ENCODE peak calls at places on chromosomes 16 and 17, in ten cellular contexts. W, H, J, T, A, U, R, X, D and K are unnamed samples.

GRCh38 chr17:17545031-17545820 is 46.3 kb downstream of the PEMT start:
- DNase-seq in W (no peak), D (peak; percentile 52), X (no peak), H (no peak), U (no peak), A (peak; percentile 22), T (no peak), R (peak; percentile 73), J (no peak), K (no peak)

GRCh38 chr17:57459286-57459915 is 203.1 kb downstream of the MSI2 start:
- DNase-seq in T (no peak), X (peak; percentile 77), R (peak; percentile 91), A (no peak), U (no peak), D (no peak), H (no peak), J (no peak), W (peak; percentile 80), K (peak; percentile 75)

GRCh38 chr16:55651841-55652824 is 3.7 kb upstream of the SLC6A2 start:
- DNase-seq in H (no peak), D (no peak), W (no peak), A (no peak), R (no peak), X (no peak), J (no peak), U (no peak), T (no peak), K (no peak)

GRCh38 chr17:16361874-16362273 is 8.6 kb upstream of the CENPV start:
- DNase-seq in H (no peak), R (no peak), T (no peak), X (no peak), J (no peak), U (no peak), W (no peak), A (no peak), D (no peak), K (no peak)

GRCh38 chr17:71764507-71764906 is 356.3 kb upstream of the SOX9 start:
- DNase-seq in H (no peak), T (no peak), X (no peak), R (peak; percentile 8), U (peak; percentile 60), A (no peak), J (no peak), D (no peak), W (peak; percentile 53), K (no peak)

GRCh38 chr17:70100983-70101382 is 26.0 kb downstream of the KCNJ16 start:
- DNase-seq in D (no peak), H (no peak), A (no peak), T (no peak), X (no peak), U (no peak), W (peak; percentile 29), R (no peak), J (no peak), K (no peak)

GRCh38 chr16:87931504-87931903 is 4.8 kb downstream of the CA5A start:
- DNase-seq in X (no peak), W (no peak), T (no peak), D (no peak), R (peak; percentile 93), J (no peak), A (no peak), H (no peak), U (no peak), K (no peak)

GRCh38 chr16:59210955-59211541 is 476.9 kb upstream of the GOT2 start:
- DNase-seq in A (no peak), X (no peak), U (no peak), W (no peak), T (no peak), J (peak; percentile 56), D (no peak), R (peak; percentile 97), H (no peak), K (no peak)

GRCh38 chr16:69410285-69410990 is 14.0 kb upstream of the CYB5B start:
- DNase-seq in U (no peak), A (no peak), T (no peak), R (peak; percentile 87), X (peak; percentile 93), D (no peak), J (no peak), H (no peak), W (peak; percentile 78), K (no peak)

GRCh38 chr17:63698886-63699637 is 863 bp downstream of the LIMD2 start:
- DNase-seq in W (peak; percentile 25), J (no peak), T (peak; percentile 82), X (no peak), A (peak; percentile 59), R (peak; percentile 47), H (peak; percentile 68), D (no peak), U (no peak), K (no peak)

GRCh38 chr16:74448990-74449389 is 27.7 kb upstream of the CLEC18B start:
- DNase-seq in A (peak; percentile 37), W (peak; percentile 87), D (no peak), T (no peak), X (peak; percentile 80), R (peak; percentile 95), U (no peak), J (peak; percentile 89), H (no peak), K (no peak)

GRCh38 chr17:68821860-68822693 is 133.1 kb downstream of the ABCA8 start:
- DNase-seq in A (no peak), H (no peak), U (peak; percentile 62), R (peak; percentile 97), T (no peak), X (peak; percentile 97), D (no peak), W (peak; percentile 97), J (peak; percentile 71), K (no peak)

GRCh38 chr16:62665269-62665668 is 629.0 kb upstream of the CDH8 start:
- DNase-seq in U (no peak), A (no peak), W (no peak), D (peak; percentile 75), J (no peak), X (no peak), R (no peak), T (no peak), H (no peak), K (no peak)

GRCh38 chr16:70391881-70392481 is 45.3 kb downstream of the DDX19A start:
- DNase-seq in J (peak; percentile 46), R (peak; percentile 50), W (peak; percentile 67), H (no peak), D (peak; percentile 72), T (no peak), A (peak; percentile 31), X (no peak), U (peak; percentile 69), K (no peak)

GRCh38 chr16:14399397-14400284 is 230.4 kb downstream of the PARN start:
- DNase-seq in D (no peak), W (peak; percentile 67), X (peak; percentile 85), T (no peak), U (no peak), A (peak; percentile 25), J (peak; percentile 59), R (peak; percentile 83), H (no peak), K (no peak)

GRCh38 chr17:74202879-74203432 is 522 bp upstream of the RPL38 start:
- DNase-seq in D (no peak), X (no peak), T (no peak), J (no peak), A (no peak), R (no peak), W (peak; percentile 9), H (no peak), U (no peak), K (no peak)
- H3K4me3 ChIP-seq in D (peak overlapping the region; percentile 87), X (no peak overlapping the region), T (no peak overlapping the region), J (no peak overlapping the region), A (peak overlapping the region; percentile 99), R (no peak overlapping the region), W (peak overlapping the region; percentile 96), H (peak overlapping the region; percentile 71), U (no peak overlapping the region), K (no peak overlapping the region)

GRCh38 chr17:77129568-77130301 is 11.0 kb upstream of the SEC14L1 start:
- DNase-seq in D (peak; percentile 42), T (no peak), J (no peak), R (no peak), W (no peak), X (no peak), A (no peak), H (no peak), U (no peak), K (no peak)
- TF ChIP-seq CTCF in D (no peak), T (no peak), J (no peak), R (no peak), W (no peak), X (no peak), A (no peak), H (no peak), U (no peak), K (no peak)

DNA sequence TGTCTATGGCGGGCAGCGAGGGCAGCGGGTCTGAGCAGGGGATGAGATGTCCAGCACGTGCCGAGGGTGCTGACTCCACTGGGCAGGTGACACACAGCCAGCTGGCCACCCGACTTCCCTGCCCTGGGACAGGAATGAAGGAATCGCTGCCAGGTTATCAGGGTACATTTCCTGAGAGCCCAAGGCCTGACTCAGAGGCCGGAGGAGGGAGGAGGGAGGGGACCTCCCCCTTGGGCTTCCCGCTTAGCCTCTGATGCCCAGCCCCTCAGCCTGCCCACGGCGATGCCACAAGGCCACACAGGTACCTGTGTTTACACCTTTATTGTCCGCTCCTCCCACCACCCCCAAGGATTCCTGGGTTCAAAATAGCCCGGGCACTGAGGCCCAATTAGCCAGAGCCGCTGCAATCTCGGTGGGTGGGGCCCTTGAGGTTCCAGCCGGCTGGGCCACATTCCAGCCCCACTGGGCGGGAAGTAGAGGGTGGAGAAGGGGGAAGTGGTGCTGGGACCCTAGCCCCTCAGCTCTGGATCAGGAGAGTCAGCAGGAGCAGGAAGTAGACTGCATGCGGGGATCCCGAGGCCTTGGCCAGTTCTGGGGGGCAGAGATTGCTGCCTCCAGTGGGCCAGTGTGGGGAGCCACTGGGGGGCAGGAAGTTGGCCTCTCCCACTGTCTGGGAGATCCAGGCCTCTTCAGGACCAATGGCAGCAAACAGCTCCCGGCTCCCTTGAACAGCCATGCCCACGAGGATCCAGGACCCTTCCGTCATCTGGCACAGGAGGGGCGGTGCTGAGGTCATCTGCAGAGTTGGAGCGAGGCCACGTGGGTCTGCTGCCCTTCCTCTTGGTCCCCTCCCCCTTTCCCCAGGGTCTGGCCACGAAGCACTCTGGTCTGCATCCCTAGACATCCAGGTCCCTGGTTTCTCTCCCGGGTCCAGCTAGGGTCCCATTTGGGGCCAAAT is 3.4 kb upstream of the PRSS8 start:
- DNase-seq in U (no peak), H (no peak), J (peak; percentile 4), W (peak; percentile 85), A (peak; percentile 43), D (no peak), T (peak; percentile 89), R (peak; percentile 77), X (peak; percentile 99), K (no peak)
- H3K4me3 ChIP-seq in U (no peak overlapping the region), H (peak overlapping the region; percentile 13), J (no peak overlapping the region), W (peak overlapping the region; percentile 43), A (peak overlapping the region; percentile 15), D (no peak overlapping the region), T (peak overlapping the region; percentile 21), R (no peak overlapping the region), X (peak overlapping the region; percentile 33), K (no peak overlapping the region)

GRCh38 chr16:10668322-10669045 is 26.2 kb downstream of the TEKT5 start:
- DNase-seq in R (peak; percentile 10), H (no peak), T (no peak), A (peak; percentile 17), D (peak; percentile 47), W (peak; percentile 45), U (peak; percentile 57), J (no peak), X (no peak), K (no peak)
- TF ChIP-seq CTCF in R (peak; percentile 46), H (no peak), T (peak; percentile 63), A (peak; percentile 43), D (peak; percentile 7), W (peak; percentile 60), U (peak; percentile 89), J (peak; percentile 68), X (peak; percentile 66), K (peak; percentile 43)